ENCODE peak calls at places on chromosomes 5 and 9, in four cellular contexts. One of them, this sample, is unnamed.

GRCh38 chr5:1176473-1177391 is 24.7 kb upstream of the SLC6A19 start:
- DNase-seq in sigmoid colon: no peak
- DNase-seq in fibroblast of pulmonary artery: no peak
- DNase-seq in hypothalamus: no peak
- DNase-seq in this sample: no peak

GRCh38 chr9:14170973-14171596 is 142.9 kb downstream of the NFIB start:
- DNase-seq in fibroblast of pulmonary artery: peak
- DNase-seq in hypothalamus: no peak
- DNase-seq in sigmoid colon: no peak
- DNase-seq in this sample: peak

GRCh38 chr5:84382363-84383295 is 2.1 kb downstream of the EDIL3 start:
- DNase-seq in hypothalamus: peak
- DNase-seq in fibroblast of pulmonary artery: peak
- DNase-seq in sigmoid colon: peak
- DNase-seq in this sample: peak

GRCh38 chr5:123068368-123068767 is 20.7 kb upstream of the PRDM6 start:
- DNase-seq in fibroblast of pulmonary artery: no peak
- DNase-seq in sigmoid colon: no peak
- DNase-seq in hypothalamus: no peak
- DNase-seq in this sample: no peak

GRCh38 chr5:126508251-126508961 is 85.2 kb downstream of the GRAMD2B start:
- DNase-seq in hypothalamus: no peak
- DNase-seq in fibroblast of pulmonary artery: no peak
- DNase-seq in sigmoid colon: no peak
- DNase-seq in this sample: no peak

GRCh38 chr9:132114102-132114707 is 34.5 kb upstream of the MED27 start:
- DNase-seq in fibroblast of pulmonary artery: peak
- DNase-seq in hypothalamus: peak
- DNase-seq in sigmoid colon: no peak
- DNase-seq in this sample: peak

GRCh38 chr5:61809651-61810050 is 477.6 kb downstream of the ZSWIM6 start:
- DNase-seq in sigmoid colon: no peak
- DNase-seq in hypothalamus: no peak
- DNase-seq in fibroblast of pulmonary artery: no peak
- DNase-seq in this sample: no peak

GRCh38 chr5:169085656-169086055 is 215.3 kb downstream of the SLIT3 start:
- DNase-seq in fibroblast of pulmonary artery: no peak
- DNase-seq in hypothalamus: no peak
- DNase-seq in sigmoid colon: no peak
- DNase-seq in this sample: no peak

GRCh38 chr5:57683036-57683600 is 200.5 kb upstream of the ACTBL2 start:
- DNase-seq in fibroblast of pulmonary artery: peak
- DNase-seq in sigmoid colon: no peak
- DNase-seq in hypothalamus: no peak
- DNase-seq in this sample: peak

GRCh38 chr5:149143470-149143869 is 2.2 kb downstream of the ABLIM3 start:
- DNase-seq in hypothalamus: no peak
- DNase-seq in fibroblast of pulmonary artery: peak
- DNase-seq in sigmoid colon: no peak
- DNase-seq in this sample: peak

GRCh38 chr9:23824241-23825142 is 1.5 kb downstream of the ELAVL2 start:
- DNase-seq in sigmoid colon: no peak
- DNase-seq in hypothalamus: no peak
- DNase-seq in fibroblast of pulmonary artery: no peak
- DNase-seq in this sample: peak

GRCh38 chr5:165616550-165617430 is 2111.4 kb downstream of the MAT2B start:
- DNase-seq in hypothalamus: no peak
- DNase-seq in fibroblast of pulmonary artery: no peak
- DNase-seq in sigmoid colon: no peak
- DNase-seq in this sample: no peak

GRCh38 chr5:60883229-60883628 is 39.2 kb upstream of the ELOVL7 start:
- DNase-seq in sigmoid colon: no peak
- DNase-seq in fibroblast of pulmonary artery: peak
- DNase-seq in hypothalamus: no peak
- DNase-seq in this sample: no peak

GRCh38 chr9:137919649-137920101 is 42.1 kb downstream of the CACNA1B start:
- DNase-seq in fibroblast of pulmonary artery: no peak
- DNase-seq in hypothalamus: no peak
- DNase-seq in sigmoid colon: no peak
- DNase-seq in this sample: no peak

GRCh38 chr9:16575142-16575877 is 295.2 kb downstream of the BNC2 start:
- DNase-seq in sigmoid colon: no peak
- DNase-seq in fibroblast of pulmonary artery: peak
- DNase-seq in hypothalamus: no peak
- DNase-seq in this sample: no peak

GRCh38 chr5:83375049-83375710 is 96.4 kb upstream of the VCAN start:
- DNase-seq in hypothalamus: no peak
- DNase-seq in sigmoid colon: no peak
- DNase-seq in fibroblast of pulmonary artery: peak
- DNase-seq in this sample: peak

GRCh38 chr9:13088734-13089427 is 190.6 kb downstream of the MPDZ start:
- DNase-seq in fibroblast of pulmonary artery: peak
- DNase-seq in hypothalamus: no peak
- DNase-seq in sigmoid colon: no peak
- DNase-seq in this sample: peak

This sample was measured in adipocyte.